ENCODE peak calls at places on chromosomes 4 and X, in five cellular contexts. U is A549, A is GM12878, N is HepG2, L is K562. F is an unnamed sample.

GRCh38 chrX:131791608-131792355 is 231.3 kb upstream of the STK26 start:
- DNase-seq in U (no peak), A (no peak), N (no peak), L (no peak), F (no peak)

GRCh38 chr4:139656614-139657486 is 8.8 kb upstream of the MGST2 start:
- DNase-seq in U (peak; percentile 79), A (no peak), N (peak; percentile 76), L (peak; percentile 75), F (peak; percentile 77)

GRCh38 chr4:123851521-123851920 is 454.9 kb downstream of the SPRY1 start:
- DNase-seq in U (no peak), A (no peak), N (no peak), L (no peak), F (no peak)

GRCh38 chrX:73850124-73851013 is 287.4 kb downstream of the CHIC1 start:
- DNase-seq in U (peak; percentile 53), A (peak; percentile 62), N (peak; percentile 1), L (peak; percentile 9), F (peak; percentile 28)

GRCh38 chr4:145732001-145732400 is 52.1 kb downstream of the C4orf51 start:
- DNase-seq in U (no peak), A (no peak), N (no peak), L (no peak), F (no peak)

GRCh38 chr4:183408791-183409190 is 35.6 kb upstream of the CDKN2AIP start:
- DNase-seq in U (no peak), A (no peak), N (no peak), L (no peak), F (peak; percentile 53)

GRCh38 chr4:18850763-18851331 is 829.3 kb upstream of the LCORL start:
- DNase-seq in U (no peak), A (no peak), N (no peak), L (no peak), F (no peak)

GRCh38 chr4:40199999-40200880 is 3.4 kb downstream of the RHOH start:
- DNase-seq in U (no peak), A (peak; percentile 93), N (no peak), L (no peak), F (peak; percentile 98)

GRCh38 chr4:23930750-23931488 is 41.1 kb upstream of the PPARGC1A start:
- DNase-seq in U (no peak), A (no peak), N (peak; percentile 75), L (no peak), F (no peak)

GRCh38 chr4:1856920-1857699 is 1.2 kb upstream of the LETM1 start:
- DNase-seq in U (peak; percentile 22), A (no peak), N (no peak), L (peak; percentile 43), F (no peak)

GRCh38 chr4:134708616-134709015 is 507.0 kb upstream of the PABPC4L start:
- DNase-seq in U (no peak), A (no peak), N (no peak), L (no peak), F (no peak)
- TF ChIP-seq MAX in U (no peak), A (no peak), N (no peak), L (no peak), F (no peak)

GRCh38 chr4:168535689-168536088 is 38.8 kb downstream of the PALLD start:
- DNase-seq in U (no peak), A (no peak), N (no peak), L (no peak), F (no peak)

GRCh38 chr4:168537556-168537955 is 40.7 kb downstream of the PALLD start:
- DNase-seq in U (no peak), A (no peak), N (no peak), L (no peak), F (no peak)

GRCh38 chr4:168537086-168537485 is 40.2 kb downstream of the PALLD start:
- DNase-seq in U (no peak), A (no peak), N (no peak), L (no peak), F (no peak)

GRCh38 chr4:168534535-168534934 is 37.7 kb downstream of the PALLD start:
- DNase-seq in U (no peak), A (no peak), N (no peak), L (no peak), F (no peak)

GRCh38 chr4:168536448-168536847 is 39.6 kb downstream of the PALLD start:
- DNase-seq in U (no peak), A (no peak), N (no peak), L (no peak), F (no peak)
- H3K4me3 ChIP-seq in U (no peak overlapping the region), A (no peak overlapping the region), N (no peak overlapping the region), L (peak overlapping the region; percentile 28), F (no peak overlapping the region)

DNA sequence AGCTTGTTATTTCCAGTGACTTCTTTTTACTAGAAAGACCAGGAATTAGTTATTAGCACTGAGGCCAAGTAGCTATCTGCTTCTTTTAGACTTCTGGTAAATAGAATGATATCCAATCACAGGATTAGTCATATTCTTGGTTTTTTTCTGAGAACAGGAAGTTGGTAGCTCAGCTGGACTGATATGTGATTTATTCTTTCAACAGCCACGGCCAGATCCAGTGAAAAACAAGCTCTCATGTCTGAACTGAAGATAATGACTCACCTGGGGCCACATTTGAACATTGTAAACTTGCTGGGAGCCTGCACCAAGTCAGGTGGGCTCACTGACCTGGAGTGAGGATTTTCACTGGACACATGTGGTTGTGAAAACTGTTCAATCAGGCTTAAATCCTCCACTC is 48.6 kb downstream of the PDGFRA start:
- DNase-seq in U (no peak), A (peak; percentile 9), N (no peak), L (no peak), F (no peak)
- TF ChIP-seq MYC in U (no peak), A (no peak), N (no peak), L (no peak), F (no peak)

GRCh38 chr4:88009871-88010270 is 2.4 kb downstream of the PKD2 start:
- DNase-seq in U (no peak), A (no peak), N (no peak), L (no peak), F (no peak)

GRCh38 chr4:88006956-88007303 is 505 bp upstream of the PKD2 start:
- DNase-seq in U (no peak), A (no peak), N (no peak), L (no peak), F (no peak)

GRCh38 chr4:88007304-88008132 is at the start of gene PKD2:
- DNase-seq in U (peak; percentile 67), A (no peak), N (no peak), L (peak; percentile 83), F (peak; percentile 80)

GRCh38 chr4:88008624-88009235 is 1.3 kb downstream of the PKD2 start:
- DNase-seq in U (peak; percentile 4), A (no peak), N (no peak), L (no peak), F (peak; percentile 38)

GRCh38 chr4:88008133-88008621 is 742 bp downstream of the PKD2 start:
- DNase-seq in U (peak; percentile 30), A (no peak), N (peak; percentile 26), L (peak; percentile 17), F (peak; percentile 57)
- TF ChIP-seq MAX in U (no peak), A (no peak), N (no peak), L (no peak), F (no peak)

F was measured in NB4.